ENCODE peak calls at places on chromosomes 2 and 18, in eight cellular contexts. U is H9, X is GM13977, H is neural progenitor cell, N is esophagus squamous epithelium, Z is brain microvascular endothelial cell, A is spleen, D is fibroblast of pulmonary artery. Q is an unnamed sample.

GRCh38 chr18:10059610-10060468 is 146.0 kb downstream of the VAPA start:
- DNase-seq in U (no peak), X (no peak), H (no peak), N (no peak), Z (no peak), A (no peak), D (no peak), Q (no peak)

GRCh38 chr18:26119246-26119645 is 14.4 kb upstream of the PSMA8 start:
- DNase-seq in U (no peak), X (no peak), H (no peak), N (no peak), Z (no peak), A (no peak), D (no peak), Q (no peak)

GRCh38 chr2:167966367-167966766 is 281.0 kb downstream of the STK39 start:
- DNase-seq in U (no peak), X (no peak), H (no peak), N (no peak), Z (no peak), A (no peak), D (no peak), Q (no peak)

GRCh38 chr2:230383453-230383852 is 32.5 kb upstream of the SP100 start:
- DNase-seq in U (no peak), X (no peak), H (no peak), N (no peak), Z (no peak), A (no peak), D (no peak), Q (no peak)

GRCh38 chr2:42770288-42771131 is 6.6 kb upstream of the OXER1 start:
- DNase-seq in U (peak; percentile 85), X (peak; percentile 69), H (peak; percentile 86), N (no peak), Z (peak; percentile 24), A (no peak), D (peak; percentile 64), Q (peak; percentile 94)

GRCh38 chr18:3305354-3305762 is 43.4 kb downstream of the MYL12B start:
- DNase-seq in U (no peak), X (peak; percentile 40), H (no peak), N (peak; percentile 1), Z (peak; percentile 98), A (no peak), D (peak; percentile 98), Q (peak; percentile 95)

GRCh38 chr2:240125749-240126148 is 10.4 kb downstream of the COPS9 start:
- DNase-seq in U (peak; percentile 4), X (no peak), H (no peak), N (no peak), Z (no peak), A (peak; percentile 54), D (no peak), Q (no peak)

GRCh38 chr2:215613265-215613664 is 177.4 kb upstream of the FN1 start:
- DNase-seq in U (peak; percentile 89), X (no peak), H (no peak), N (no peak), Z (no peak), A (no peak), D (no peak), Q (no peak)

GRCh38 chr18:31042391-31043181 is at the start of gene DSC3:
- DNase-seq in U (peak; percentile 66), X (peak; percentile 45), H (peak; percentile 73), N (no peak), Z (no peak), A (peak; percentile 69), D (peak; percentile 83), Q (peak; percentile 81)

GRCh38 chr18:62586781-62587487 is 64.1 kb downstream of the ZCCHC2 start:
- DNase-seq in U (no peak), X (no peak), H (no peak), N (no peak), Z (no peak), A (no peak), D (no peak), Q (no peak)

GRCh38 chr2:101827246-101827645 is 129.7 kb downstream of the MAP4K4 start:
- DNase-seq in U (no peak), X (no peak), H (no peak), N (no peak), Z (peak; percentile 96), A (no peak), D (peak; percentile 88), Q (peak; percentile 85)

GRCh38 chr2:192127434-192127833 is 67.3 kb downstream of the TMEFF2 start:
- DNase-seq in U (no peak), X (no peak), H (no peak), N (no peak), Z (no peak), A (no peak), D (no peak), Q (no peak)

GRCh38 chr18:26286008-26286407 is 59.8 kb downstream of the TAF4B start:
- DNase-seq in U (no peak), X (no peak), H (no peak), N (no peak), Z (no peak), A (no peak), D (no peak), Q (no peak)

GRCh38 chr18:48388478-48388877 is 20.7 kb downstream of the ZBTB7C start:
- DNase-seq in U (no peak), X (no peak), H (no peak), N (no peak), Z (no peak), A (no peak), D (no peak), Q (no peak)

GRCh38 chr2:11744631-11745394 is 1.6 kb upstream of the LPIN1 start:
- DNase-seq in U (peak; percentile 86), X (no peak), H (peak; percentile 75), N (no peak), Z (peak; percentile 19), A (peak; percentile 81), D (peak; percentile 42), Q (peak; percentile 53)

GRCh38 chr2:200728630-200729029 is 83.1 kb upstream of the BZW1 start:
- DNase-seq in U (no peak), X (no peak), H (no peak), N (no peak), Z (no peak), A (no peak), D (peak; percentile 95), Q (no peak)

GRCh38 chr2:223012291-223012690 is 39.7 kb upstream of the KCNE4 start:
- DNase-seq in U (no peak), X (no peak), H (no peak), N (no peak), Z (no peak), A (no peak), D (no peak), Q (no peak)

GRCh38 chr2:182018218-182018617 is 32.6 kb downstream of the PPP1R1C start:
- DNase-seq in U (no peak), X (no peak), H (no peak), N (no peak), Z (no peak), A (no peak), D (peak; percentile 27), Q (no peak)

GRCh38 chr18:11658019-11658418 is 31.0 kb upstream of the GNAL start:
- DNase-seq in U (no peak), X (no peak), H (no peak), N (no peak), Z (no peak), A (no peak), D (no peak), Q (no peak)

GRCh38 chr18:51513525-51513924 is 316.0 kb upstream of the MEX3C start:
- DNase-seq in U (no peak), X (no peak), H (no peak), N (no peak), Z (no peak), A (no peak), D (no peak), Q (no peak)

GRCh38 chr2:214881647-214882205 is 72.2 kb upstream of the BARD1 start:
- DNase-seq in U (no peak), X (no peak), H (no peak), N (no peak), Z (peak; percentile 10), A (no peak), D (peak; percentile 29), Q (no peak)

GRCh38 chr2:240997141-240997855 is 1.1 kb upstream of the SNED1 start:
- DNase-seq in U (no peak), X (no peak), H (no peak), N (no peak), Z (peak; percentile 64), A (peak; percentile 72), D (no peak), Q (peak; percentile 91)

GRCh38 chr2:3656762-3657691 is 973 bp upstream of the ALLC start:
- DNase-seq in U (peak; percentile 39), X (no peak), H (no peak), N (no peak), Z (no peak), A (no peak), D (no peak), Q (peak; percentile 43)

GRCh38 chr2:189440644-189440946 is 679 bp upstream of the WDR75 start:
- DNase-seq in U (no peak), X (no peak), H (no peak), N (no peak), Z (no peak), A (no peak), D (no peak), Q (peak; percentile 44)

GRCh38 chr2:189437931-189438330 is 3.3 kb upstream of the WDR75 start:
- DNase-seq in U (no peak), X (no peak), H (no peak), N (no peak), Z (no peak), A (no peak), D (no peak), Q (no peak)

GRCh38 chr2:189441709-189442074 is 418 bp downstream of the WDR75 start:
- DNase-seq in U (no peak), X (no peak), H (no peak), N (no peak), Z (no peak), A (no peak), D (no peak), Q (no peak)

GRCh38 chr2:189440947-189441708 is at the start of gene WDR75:
- DNase-seq in U (peak; percentile 92), X (peak; percentile 78), H (peak; percentile 96), N (peak; percentile 76), Z (peak; percentile 95), A (peak; percentile 97), D (peak; percentile 96), Q (peak; percentile 89)

GRCh38 chr2:189439342-189439741 is 1.9 kb upstream of the WDR75 start:
- DNase-seq in U (no peak), X (no peak), H (peak; percentile 14), N (no peak), Z (no peak), A (no peak), D (no peak), Q (no peak)
- TF ChIP-seq CTCF in U (peak; percentile 43), X (no peak), H (peak; percentile 38), N (no peak), Z (peak; percentile 36), A (no peak), D (peak; percentile 10), Q (peak; percentile 33)

GRCh38 chr2:32838418-32838817 is 108.3 kb upstream of the LTBP1 start:
- DNase-seq in U (no peak), X (no peak), H (no peak), N (no peak), Z (no peak), A (no peak), D (no peak), Q (no peak)
- TF ChIP-seq CTCF in U (no peak), X (no peak), H (no peak), N (no peak), Z (no peak), A (no peak), D (no peak), Q (no peak)

GRCh38 chr2:54595999-54596903 is 127.2 kb upstream of the EML6 start:
- DNase-seq in U (peak; percentile 36), X (no peak), H (no peak), N (no peak), Z (no peak), A (no peak), D (peak; percentile 59), Q (no peak)
- TF ChIP-seq CTCF in U (no peak), X (no peak), H (no peak), N (no peak), Z (no peak), A (no peak), D (no peak), Q (no peak)

GRCh38 chr18:32893915-32894314 is 121.1 kb upstream of the KLHL14 start:
- DNase-seq in U (no peak), X (no peak), H (no peak), N (no peak), Z (no peak), A (no peak), D (no peak), Q (no peak)
- TF ChIP-seq CTCF in U (peak; percentile 61), X (no peak), H (peak; percentile 39), N (no peak), Z (peak; percentile 48), A (no peak), D (no peak), Q (peak; percentile 24)